ENCODE peak calls at places on chromosome X, in eight cellular contexts. M is uterus, H is stomach, S is nephron progenitor cell, Q is mammary epithelial cell, A is right atrium auricular region, Z is progenitor cell of endocrine pancreas, W is endothelial cell. K is an unnamed sample.

GRCh38 chrX:30612250-30612655 is 34.7 kb upstream of the TASL start:
- DNase-seq in M (no peak), H (no peak), S (no peak), Q (peak), A (no peak), Z (no peak), W (no peak), K (no peak)

GRCh38 chrX:9626379-9626778 is 139.3 kb downstream of the GPR143 start:
- DNase-seq in M (no peak), H (no peak), S (no peak), Q (no peak), A (no peak), Z (no peak), W (no peak), K (no peak)

GRCh38 chrX:22520128-22520828 is 247.6 kb downstream of the CBLL2 start:
- DNase-seq in M (no peak), H (no peak), S (no peak), Q (peak), A (no peak), Z (no peak), W (no peak), K (no peak)

GRCh38 chrX:13373807-13374187 is 53.9 kb upstream of the ATXN3L start:
- DNase-seq in M (no peak), H (no peak), S (no peak), Q (peak), A (no peak), Z (no peak), W (no peak), K (no peak)

GRCh38 chrX:64093761-64094160 is 111.7 kb downstream of the AMER1 start:
- DNase-seq in M (no peak), H (no peak), S (peak), Q (no peak), A (no peak), Z (no peak), W (peak), K (no peak)

GRCh38 chrX:91435465-91435864 is 826 bp downstream of the PABPC5 start:
- DNase-seq in M (no peak), H (no peak), S (peak), Q (no peak), A (no peak), Z (no peak), W (no peak), K (no peak)

GRCh38 chrX:17930850-17931249 is 69.8 kb upstream of the RAI2 start:
- DNase-seq in M (no peak), H (no peak), S (no peak), Q (no peak), A (no peak), Z (no peak), W (no peak), K (no peak)

GRCh38 chrX:22395372-22395771 is 122.7 kb downstream of the CBLL2 start:
- DNase-seq in M (no peak), H (no peak), S (no peak), Q (peak), A (no peak), Z (no peak), W (no peak), K (no peak)

GRCh38 chrX:150362599-150363481 is at the start of gene MAMLD1:
- DNase-seq in M (peak), H (peak), S (peak), Q (peak), A (peak), Z (no peak), W (peak), K (peak)

GRCh38 chrX:7158468-7158990 is 10.6 kb upstream of the PUDP start:
- DNase-seq in M (no peak), H (no peak), S (no peak), Q (no peak), A (no peak), Z (no peak), W (no peak), K (no peak)

GRCh38 chrX:50471390-50471789 is 765 bp upstream of the DGKK start:
- DNase-seq in M (no peak), H (no peak), S (peak), Q (no peak), A (no peak), Z (no peak), W (no peak), K (no peak)

GRCh38 chrX:50470103-50471031 is at the start of gene DGKK:
- DNase-seq in M (no peak), H (no peak), S (peak), Q (no peak), A (no peak), Z (peak), W (peak), K (no peak)

GRCh38 chrX:50469206-50469605 is 1.4 kb downstream of the DGKK start:
- DNase-seq in M (no peak), H (no peak), S (peak), Q (no peak), A (no peak), Z (no peak), W (no peak), K (no peak)
- TF ChIP-seq CTCF in M (no peak), H (no peak), S (no peak), Q (no peak), A (no peak), Z (peak), W (no peak), K (no peak)

DNA sequence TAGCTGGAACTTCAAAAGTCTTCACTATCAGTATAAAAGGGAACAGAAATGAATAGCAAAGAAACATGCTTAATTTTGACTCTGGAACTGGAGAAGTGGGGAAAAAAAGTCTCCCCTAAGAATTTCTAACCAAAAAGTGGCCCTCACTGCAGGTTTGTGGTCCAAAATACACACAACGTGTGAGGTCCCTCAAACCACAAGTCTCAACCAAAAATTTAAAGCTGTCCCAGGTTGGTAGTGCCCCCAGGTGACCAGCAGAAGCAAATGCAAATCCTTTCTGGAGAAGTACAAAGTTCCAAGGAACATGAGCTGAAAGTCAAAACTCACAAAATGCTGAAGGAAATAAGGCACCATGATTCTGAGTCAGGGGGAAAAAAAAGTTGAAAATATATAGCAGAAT is 23.6 kb upstream of the VAMP7 start:
- DNase-seq in M (no peak), H (no peak), S (no peak), Q (no peak), A (no peak), Z (no peak), W (no peak), K (no peak)
- TF ChIP-seq CTCF in M (no peak), H (no peak), S (no peak), Q (peak), A (no peak), Z (peak), W (no peak), K (no peak)

GRCh38 chrX:133258481-133258880 is 40.3 kb upstream of the TFDP3 start:
- DNase-seq in M (no peak), H (no peak), S (no peak), Q (peak), A (no peak), Z (no peak), W (no peak), K (no peak)
- TF ChIP-seq CTCF in M (no peak), H (no peak), S (no peak), Q (no peak), A (no peak), Z (no peak), W (no peak), K (no peak)

GRCh38 chrX:136767104-136767941 is 13.4 kb downstream of the ARHGEF6 start:
- DNase-seq in M (peak), H (peak), S (peak), Q (peak), A (no peak), Z (peak), W (peak), K (peak)
- TF ChIP-seq CTCF in M (peak), H (no peak), S (no peak), Q (no peak), A (peak), Z (peak), W (no peak), K (no peak)

GRCh38 chrX:135591871-135592270 is 71.4 kb downstream of the INTS6L start:
- DNase-seq in M (no peak), H (no peak), S (no peak), Q (no peak), A (no peak), Z (no peak), W (no peak), K (no peak)
- TF ChIP-seq CTCF in M (no peak), H (no peak), S (no peak), Q (peak), A (no peak), Z (no peak), W (no peak), K (no peak)

GRCh38 chrX:132948648-132949260 is 9.7 kb downstream of the HS6ST2 start:
- DNase-seq in M (no peak), H (no peak), S (peak), Q (no peak), A (no peak), Z (no peak), W (peak), K (no peak)
- TF ChIP-seq CTCF in M (no peak), H (no peak), S (peak), Q (peak), A (peak), Z (peak), W (peak), K (no peak)

DNA sequence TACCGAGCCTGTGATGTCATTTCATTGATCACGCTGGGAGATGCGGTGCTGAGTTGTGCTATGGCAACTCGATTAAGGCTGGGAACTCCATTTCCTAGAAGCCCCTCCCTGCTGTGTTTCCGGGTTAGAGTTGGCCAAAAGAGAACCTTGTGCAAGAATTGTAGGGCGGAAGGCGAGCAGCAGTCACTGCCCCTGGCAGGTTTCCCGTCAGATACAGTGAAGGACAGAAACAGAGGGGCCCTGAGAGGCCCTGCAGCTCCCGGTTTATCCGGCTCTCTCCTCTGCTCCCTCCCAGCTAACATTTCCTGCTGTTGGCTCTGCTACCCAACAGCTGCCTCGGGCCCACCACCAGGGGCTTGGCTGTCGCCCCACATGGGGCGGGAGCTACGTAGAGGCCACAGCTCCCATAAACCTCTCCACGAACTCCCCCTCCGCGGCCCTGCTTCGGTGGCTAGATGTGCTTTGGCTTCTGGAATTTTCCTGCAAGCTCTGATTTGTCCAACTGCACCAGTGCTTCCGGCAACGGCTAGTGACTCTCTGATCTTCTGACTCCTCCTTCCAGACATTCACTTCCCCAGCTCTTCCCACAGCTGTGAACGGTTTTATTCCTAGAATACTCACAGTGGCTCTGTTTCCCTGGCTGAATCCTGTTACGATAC is 74.9 kb upstream of the USP9X start:
- DNase-seq in M (peak), H (peak), S (peak), Q (peak), A (peak), Z (no peak), W (peak), K (peak)
- TF ChIP-seq CTCF in M (no peak), H (no peak), S (no peak), Q (no peak), A (peak), Z (peak), W (no peak), K (no peak)